ENCODE peak calls at places on chromosome 3, in eight cellular contexts. Q is transverse colon, M is GM23248, V is cardiac muscle cell, Z is IMR-90, K is A549, E is WERI-Rb-1, B is HL-60. J is an unnamed sample.

GRCh38 chr3:25424238-25425013 is 3.6 kb upstream of the RARB start:
- DNase-seq in V (no peak), M (peak; percentile 16), B (no peak), E (peak; percentile 34), Q (no peak), Z (no peak), K (no peak), J (no peak)

GRCh38 chr3:195270350-195271115 is 426 bp downstream of the XXYLT1 start:
- DNase-seq in Z (peak; percentile 69), K (peak; percentile 27), E (peak; percentile 53), Q (peak; percentile 79), M (peak; percentile 91), B (peak; percentile 41), V (peak; percentile 55), J (peak; percentile 73)

GRCh38 chr3:8606666-8607065 is 37.9 kb downstream of the SSUH2 start:
- DNase-seq in E (no peak), V (no peak), M (peak; percentile 47), B (no peak), K (no peak), Q (no peak), Z (no peak), J (no peak)

GRCh38 chr3:120908030-120908802 is at the start of gene STXBP5L:
- DNase-seq in K (peak; percentile 13), M (peak; percentile 81), Z (peak; percentile 52), B (peak; percentile 25), V (peak; percentile 87), E (peak; percentile 94), Q (peak; percentile 89), J (peak; percentile 81)

GRCh38 chr3:184466413-184466960 is 86.6 kb downstream of the CHRD start:
- DNase-seq in Q (peak; percentile 21), B (peak; percentile 11), V (peak; percentile 50), E (no peak), Z (peak; percentile 48), M (peak; percentile 80), K (no peak), J (peak; percentile 39)

GRCh38 chr3:183579967-183580720 is 24.6 kb upstream of the KLHL6 start:
- DNase-seq in B (no peak), K (no peak), Q (no peak), E (no peak), V (peak; percentile 82), M (peak; percentile 30), Z (no peak), J (peak; percentile 61)

GRCh38 chr3:114624047-114624445 is 330.2 kb downstream of the TIGIT start:
- DNase-seq in E (no peak), B (no peak), V (peak; percentile 77), M (peak; percentile 69), Q (peak; percentile 35), K (no peak), Z (peak; percentile 71), J (no peak)

GRCh38 chr3:126352476-126353454 is 4.4 kb downstream of the KLF15 start:
- DNase-seq in E (peak; percentile 0), K (no peak), Q (peak; percentile 5), V (peak; percentile 32), Z (peak; percentile 40), B (peak; percentile 58), M (peak; percentile 23), J (no peak)

GRCh38 chr3:153539263-153539662 is 377.2 kb downstream of the RAP2B start:
- DNase-seq in Z (no peak), K (no peak), Q (no peak), M (no peak), E (no peak), V (no peak), B (no peak), J (no peak)

GRCh38 chr3:16061491-16061890 is 113.0 kb upstream of the GALNT15 start:
- DNase-seq in Z (peak; percentile 30), Q (no peak), B (no peak), V (no peak), E (no peak), M (peak; percentile 42), K (no peak), J (no peak)

GRCh38 chr3:100088735-100089368 is 25.4 kb downstream of the FILIP1L start:
- DNase-seq in K (no peak), E (no peak), M (no peak), Z (no peak), B (no peak), V (no peak), Q (no peak), J (no peak)

GRCh38 chr3:5072100-5072816 is 49.8 kb upstream of the ARL8B start:
- DNase-seq in B (peak; percentile 62), M (no peak), Z (no peak), Q (no peak), E (no peak), K (no peak), V (no peak), J (no peak)

GRCh38 chr3:126514161-126514560 is 3.4 kb downstream of the UROC1 start:
- DNase-seq in Z (no peak), M (no peak), K (no peak), B (no peak), Q (no peak), V (no peak), E (no peak), J (no peak)

GRCh38 chr3:38662544-38662943 is 13.1 kb upstream of the SCN5A start:
- DNase-seq in Z (peak; percentile 43), V (peak; percentile 47), M (peak; percentile 42), E (peak; percentile 51), K (no peak), Q (no peak), B (no peak), J (peak; percentile 47)

GRCh38 chr3:117887896-117888295 is 1146.8 kb downstream of the IGSF11 start:
- DNase-seq in E (no peak), K (no peak), V (no peak), Z (peak; percentile 67), M (peak; percentile 35), Q (no peak), B (no peak), J (no peak)

GRCh38 chr3:14548321-14548729 is 8.2 kb upstream of the GRIP2 start:
- DNase-seq in Z (peak; percentile 56), B (no peak), V (peak; percentile 76), K (peak; percentile 76), Q (peak; percentile 51), M (peak; percentile 70), E (peak; percentile 88), J (peak; percentile 69)

GRCh38 chr3:52830535-52831258 is at the start of gene ITIH4:
- DNase-seq in E (no peak), V (peak; percentile 18), K (no peak), Z (no peak), M (no peak), B (no peak), Q (no peak), J (no peak)

GRCh38 chr3:175404667-175405066 is 545.5 kb downstream of the NAALADL2 start:
- DNase-seq in B (no peak), E (no peak), Q (no peak), K (no peak), M (no peak), Z (no peak), V (peak; percentile 22), J (no peak)

GRCh38 chr3:160739079-160739478 is 17.0 kb upstream of the PPM1L start:
- DNase-seq in K (no peak), M (peak; percentile 10), Z (no peak), V (peak; percentile 1), E (no peak), B (no peak), Q (no peak), J (no peak)

GRCh38 chr3:65569129-65569528 is 469.6 kb downstream of the MAGI1 start:
- DNase-seq in K (no peak), Q (no peak), B (no peak), V (no peak), M (no peak), Z (no peak), E (no peak), J (no peak)
- H3K27ac ChIP-seq in K (no peak overlapping the region), Q (no peak overlapping the region), B (no peak overlapping the region), V (no peak overlapping the region), M (no peak overlapping the region), Z (no peak overlapping the region), E (no peak overlapping the region), J (no peak overlapping the region)

GRCh38 chr3:168625477-168625876 is 529.8 kb upstream of the GOLIM4 start:
- DNase-seq in V (no peak), B (no peak), Z (no peak), E (no peak), K (no peak), Q (no peak), M (no peak), J (no peak)
- H3K27ac ChIP-seq in V (peak overlapping the region; percentile 7), B (no peak overlapping the region), Z (no peak overlapping the region), E (no peak overlapping the region), K (no peak overlapping the region), Q (no peak overlapping the region), M (no peak overlapping the region), J (no peak overlapping the region)

GRCh38 chr3:172586447-172586846 is 63.2 kb upstream of the TNFSF10 start:
- DNase-seq in Q (no peak), B (no peak), E (no peak), Z (no peak), M (no peak), V (peak; percentile 48), K (no peak), J (no peak)

GRCh38 chr3:172580680-172581079 is 57.5 kb upstream of the TNFSF10 start:
- DNase-seq in B (no peak), V (no peak), K (no peak), Z (no peak), M (no peak), E (no peak), Q (no peak), J (no peak)

GRCh38 chr3:172581757-172582166 is 58.5 kb upstream of the TNFSF10 start:
- DNase-seq in V (no peak), B (no peak), Z (no peak), K (no peak), E (no peak), M (no peak), Q (no peak), J (no peak)

GRCh38 chr3:172585954-172586353 is 62.7 kb upstream of the TNFSF10 start:
- DNase-seq in Z (no peak), M (no peak), E (no peak), B (no peak), Q (no peak), K (no peak), V (no peak), J (no peak)

DNA sequence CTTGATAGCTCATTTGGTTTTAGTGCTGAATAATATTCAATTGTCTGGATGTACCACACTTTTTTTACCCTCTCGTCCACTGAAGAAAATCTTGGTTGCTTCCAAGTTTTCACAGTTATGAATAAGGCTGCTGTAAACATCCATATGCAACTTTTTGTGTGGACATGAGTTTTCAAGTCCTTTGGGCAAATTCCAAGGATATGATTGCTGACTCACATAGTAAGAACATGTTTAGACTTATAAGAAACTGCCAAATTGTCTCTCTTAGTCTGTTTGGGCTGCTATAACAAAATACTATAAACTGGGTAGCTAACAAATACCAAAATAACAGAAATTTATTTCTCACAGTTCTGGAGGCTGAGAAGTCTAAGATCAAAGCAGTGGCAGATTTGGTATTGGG is 59.5 kb upstream of the TNFSF10 start:
- DNase-seq in M (peak; percentile 45), V (peak; percentile 64), Z (peak; percentile 83), B (no peak), Q (no peak), K (no peak), E (no peak), J (no peak)
- H3K27ac ChIP-seq in M (no peak overlapping the region), V (no peak overlapping the region), Z (no peak overlapping the region), B (no peak overlapping the region), Q (no peak overlapping the region), K (no peak overlapping the region), E (no peak overlapping the region), J (no peak overlapping the region)

DNA sequence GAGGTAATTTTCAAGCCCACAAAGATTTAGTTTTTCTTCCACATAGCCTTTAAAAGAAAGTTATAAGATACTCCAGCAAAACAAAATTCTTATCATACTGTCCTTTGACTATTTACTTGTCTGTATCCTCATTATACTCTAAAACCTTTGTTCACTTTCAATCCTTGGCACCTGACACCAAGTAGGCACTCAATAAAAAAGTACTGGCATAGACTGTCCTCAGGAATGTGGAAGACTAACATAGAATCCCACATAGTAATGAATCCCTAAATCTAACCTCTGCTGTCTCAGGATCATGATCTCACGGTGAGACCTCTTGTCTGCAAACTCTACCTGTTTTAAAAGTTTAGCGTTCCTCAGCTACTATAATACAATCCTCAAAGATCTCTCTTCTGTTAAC is 21.6 kb downstream of the PHC3 start:
- DNase-seq in E (no peak), V (no peak), Z (no peak), Q (no peak), K (no peak), B (no peak), M (no peak), J (no peak)
- H3K27ac ChIP-seq in E (no peak overlapping the region), V (no peak overlapping the region), Z (no peak overlapping the region), Q (no peak overlapping the region), K (no peak overlapping the region), B (no peak overlapping the region), M (no peak overlapping the region), J (no peak overlapping the region)